ENCODE peak calls at places on chromosome 3, in nine cellular contexts. U is B cell, L is cardiac muscle cell, F is uterus, Y is H9, Q is fibroblast of the aortic adventitia, K is right lobe of liver, V is HCT116, I is neural crest cell. A is an unnamed sample.

GRCh38 chr3:157113832-157114505 is 46.0 kb downstream of the CCNL1 start:
- DNase-seq in L (no peak), V (no peak), Y (no peak), K (no peak), I (no peak), U (no peak), F (no peak), Q (no peak), A (no peak)

GRCh38 chr3:124217542-124217941 is 225.6 kb upstream of the ROPN1 start:
- DNase-seq in K (peak), Y (peak), L (peak), U (no peak), I (peak), V (peak), Q (peak), F (peak), A (peak)

GRCh38 chr3:94293793-94294195 is 230.9 kb downstream of the NSUN3 start:
- DNase-seq in L (no peak), V (no peak), Q (no peak), U (no peak), K (no peak), I (no peak), F (no peak), Y (no peak), A (no peak)

GRCh38 chr3:181358555-181358954 is 353.2 kb upstream of the SOX2 start:
- DNase-seq in F (no peak), Y (no peak), U (no peak), I (no peak), V (no peak), L (no peak), K (no peak), Q (no peak), A (no peak)

GRCh38 chr3:179196098-179196497 is 47.9 kb downstream of the PIK3CA start:
- DNase-seq in V (no peak), L (no peak), F (no peak), K (no peak), Y (no peak), Q (peak), I (no peak), U (peak), A (no peak)

GRCh38 chr3:40637891-40638290 is 113.1 kb downstream of the ZNF621 start:
- DNase-seq in Y (no peak), K (no peak), V (no peak), Q (no peak), U (no peak), F (no peak), I (no peak), L (no peak), A (no peak)

GRCh38 chr3:20096135-20096685 is 56.0 kb downstream of the KAT2B start:
- DNase-seq in I (no peak), V (no peak), Y (no peak), Q (peak), K (no peak), U (no peak), F (no peak), L (no peak), A (no peak)

GRCh38 chr3:176855901-176856486 is 341.3 kb downstream of the TBL1XR1 start:
- DNase-seq in L (no peak), K (no peak), U (no peak), Q (no peak), F (no peak), V (no peak), Y (no peak), I (no peak), A (no peak)

GRCh38 chr3:113079532-113079931 is 88.7 kb downstream of the GTPBP8 start:
- DNase-seq in U (no peak), K (no peak), L (no peak), V (no peak), F (no peak), I (no peak), Q (no peak), Y (no peak), A (no peak)

GRCh38 chr3:43784640-43785011 is 93.9 kb downstream of the ABHD5 start:
- DNase-seq in Q (no peak), F (no peak), V (no peak), K (no peak), I (no peak), L (no peak), U (no peak), Y (no peak), A (no peak)

GRCh38 chr3:13107661-13108060 is 34.4 kb upstream of the IQSEC1 start:
- DNase-seq in Q (no peak), U (no peak), Y (no peak), K (peak), L (no peak), F (no peak), V (no peak), I (no peak), A (no peak)

GRCh38 chr3:195094211-195094921 is 176.6 kb downstream of the XXYLT1 start:
- DNase-seq in U (peak), K (no peak), V (no peak), L (no peak), I (no peak), F (no peak), Q (no peak), Y (no peak), A (no peak)

GRCh38 chr3:46913644-46914043 is 36.1 kb downstream of the PTH1R start:
- DNase-seq in Y (no peak), I (no peak), Q (peak), F (peak), L (peak), V (no peak), U (no peak), K (no peak), A (no peak)

DNA sequence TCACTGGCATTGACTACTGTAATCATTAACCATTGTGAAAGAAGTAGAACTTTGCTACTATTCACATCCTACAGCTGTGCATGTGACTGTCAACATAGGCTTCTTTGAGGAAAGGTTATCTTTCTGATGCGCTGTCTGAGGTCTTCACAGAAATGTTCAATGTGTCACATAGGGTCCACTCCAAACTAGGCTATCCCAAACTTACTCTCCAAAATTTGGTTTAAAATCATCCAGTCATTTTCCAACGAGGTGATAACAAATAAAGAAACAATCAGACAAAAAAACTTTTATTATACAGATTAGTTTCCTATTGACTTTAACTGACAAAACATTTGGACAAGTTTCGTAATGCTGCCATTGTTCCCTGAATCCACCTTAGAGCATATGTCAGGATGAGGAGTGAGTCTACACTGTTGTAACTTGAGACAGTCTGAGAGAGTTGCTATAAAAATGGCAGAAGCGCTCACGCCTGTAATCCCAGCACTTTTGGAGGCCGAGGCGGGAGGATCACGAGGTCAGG is 511.6 kb downstream of the PLOD2 start:
- DNase-seq in Q (no peak), Y (no peak), U (no peak), L (no peak), F (no peak), K (no peak), I (no peak), V (no peak), A (no peak)
- TF ChIP-seq CTCF in Q (no peak), Y (no peak), U (no peak), L (no peak), F (no peak), K (no peak), I (no peak), V (no peak), A (no peak)

DNA sequence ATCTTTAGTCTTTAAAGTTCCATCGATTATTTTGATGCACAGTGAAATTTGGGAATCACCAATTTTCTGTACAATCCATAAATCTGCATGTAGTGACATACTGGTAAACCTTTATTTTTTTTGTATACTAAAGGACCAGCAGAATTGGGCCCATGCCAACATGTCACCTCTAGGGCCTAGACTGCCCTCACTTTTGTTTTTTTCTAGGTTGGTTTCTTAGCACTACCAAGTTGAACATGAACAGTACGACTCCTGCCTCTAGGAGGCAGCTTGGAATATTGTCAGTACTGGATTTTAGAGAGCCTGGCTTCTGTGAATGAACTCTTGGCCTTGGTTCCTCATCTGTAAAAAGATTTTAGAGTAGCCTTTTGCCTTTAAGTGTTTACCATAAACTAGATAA is 32.3 kb downstream of the NKIRAS1 start:
- DNase-seq in K (no peak), I (no peak), L (no peak), Q (no peak), U (no peak), Y (no peak), F (no peak), V (no peak), A (no peak)
- TF ChIP-seq CTCF in K (no peak), I (peak), L (peak), Q (peak), U (no peak), Y (peak), F (no peak), V (peak), A (no peak)

GRCh38 chr3:7630925-7631324 is 770.0 kb downstream of the GRM7 start:
- DNase-seq in Q (peak), L (peak), U (no peak), I (no peak), V (no peak), F (peak), K (peak), Y (no peak), A (peak)
- TF ChIP-seq CTCF in Q (no peak), L (peak), U (no peak), I (peak), V (no peak), F (no peak), K (no peak), Y (no peak), A (no peak)

DNA sequence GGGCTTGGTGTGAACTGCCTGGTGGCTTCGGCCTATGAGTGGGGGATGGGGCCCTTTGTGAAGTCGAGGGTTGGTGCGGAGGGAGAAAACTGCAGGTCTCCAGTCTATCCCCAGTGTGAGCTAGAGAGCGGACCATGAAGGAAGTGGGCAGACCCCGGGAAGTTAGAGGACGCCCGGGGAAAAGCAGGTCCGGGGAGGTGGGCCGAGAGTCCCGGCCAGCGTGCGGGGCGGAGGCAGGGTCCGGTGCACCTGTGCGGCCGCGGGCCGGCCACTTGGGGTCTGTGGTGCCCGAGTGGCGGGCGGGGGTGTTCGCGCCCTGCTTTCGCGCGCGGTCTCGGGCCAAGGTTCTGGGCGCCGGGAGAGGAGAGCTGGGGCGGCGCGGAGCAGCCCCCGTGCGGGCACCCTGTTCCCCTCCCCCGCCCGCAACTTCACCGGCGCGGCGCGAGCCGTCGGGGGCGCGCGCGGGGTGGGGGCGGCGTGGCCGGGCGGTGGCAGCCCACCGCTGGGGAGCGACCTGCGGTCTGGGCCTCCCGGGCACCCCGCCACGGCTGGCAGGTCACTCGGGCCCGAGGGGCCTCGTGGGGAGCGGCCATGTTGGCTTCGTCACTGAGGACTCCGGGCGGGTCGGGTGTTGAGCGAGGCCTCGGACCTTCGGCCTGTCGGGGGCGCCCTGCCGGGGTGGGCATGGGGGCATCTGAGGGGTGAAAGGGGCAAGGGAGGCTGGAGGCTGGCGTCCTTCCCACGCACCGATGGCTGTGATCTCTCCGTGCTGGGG is 4.8 kb downstream of the UBE2E1 start:
- DNase-seq in I (peak), Y (peak), Q (no peak), L (peak), K (peak), V (no peak), F (peak), U (peak), A (peak)
- TF ChIP-seq CTCF in I (peak), Y (peak), Q (peak), L (peak), K (peak), V (no peak), F (no peak), U (no peak), A (no peak)

DNA sequence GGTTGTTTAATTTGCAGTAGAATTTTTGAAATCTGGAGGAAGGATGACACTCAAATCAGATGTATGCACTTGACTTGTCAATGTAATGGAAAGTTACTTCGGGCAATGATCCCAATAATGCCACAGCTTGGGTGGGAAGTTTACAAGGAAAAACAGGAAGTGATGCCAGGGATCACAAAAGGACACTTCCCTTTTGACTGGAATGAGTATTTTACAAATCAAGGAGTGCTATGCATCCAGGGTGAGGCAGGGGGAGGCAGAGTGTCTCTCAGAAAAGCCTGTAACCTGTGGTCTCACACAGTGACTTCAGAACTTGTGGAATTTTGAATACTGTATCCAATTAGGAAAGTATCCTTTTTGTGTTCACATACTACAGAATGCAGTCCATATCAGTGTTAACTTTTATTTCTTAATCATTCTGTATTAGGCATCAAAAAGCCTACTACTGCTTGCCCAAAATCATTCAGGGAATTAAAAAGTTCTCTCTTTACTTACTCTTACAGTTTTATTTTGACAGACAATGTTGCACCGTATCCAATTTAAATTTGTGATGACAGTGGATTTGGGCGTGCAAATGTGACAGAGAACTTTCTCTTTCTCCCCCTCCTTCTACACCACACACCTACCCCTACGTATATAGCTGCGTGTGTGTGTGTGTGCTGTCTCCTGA is 445.1 kb downstream of the MECOM start:
- DNase-seq in V (peak), U (no peak), I (peak), L (peak), F (no peak), Q (peak), K (no peak), Y (peak), A (no peak)
- TF ChIP-seq CTCF in V (peak), U (no peak), I (peak), L (peak), F (peak), Q (peak), K (peak), Y (peak), A (peak)

GRCh38 chr3:50388021-50388719 is 28.8 kb upstream of the TMEM115 start:
- DNase-seq in F (no peak), I (no peak), K (no peak), U (no peak), Y (peak), Q (no peak), V (no peak), L (peak), A (no peak)
- TF ChIP-seq CTCF in F (no peak), I (peak), K (no peak), U (no peak), Y (peak), Q (no peak), V (peak), L (peak), A (peak)

DNA sequence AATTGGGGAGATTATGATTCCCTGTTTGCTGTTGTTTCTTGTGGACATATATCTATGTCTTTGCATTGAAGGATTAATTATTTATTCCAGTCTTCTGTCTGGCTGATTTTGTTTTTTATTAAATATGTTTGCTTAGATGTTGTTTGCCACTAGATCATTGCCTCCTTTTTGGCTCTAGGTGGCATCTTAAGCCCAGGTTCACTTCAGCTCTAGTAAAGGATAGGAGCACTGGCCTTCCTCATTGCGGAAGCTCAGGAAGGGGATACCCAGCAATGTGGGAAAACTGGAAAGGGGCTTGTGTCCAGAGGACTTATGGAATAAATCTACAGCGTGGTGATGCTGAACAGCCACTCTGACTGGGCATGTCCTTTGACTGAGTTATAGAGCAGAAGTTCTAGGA is 821.6 kb downstream of the PDCD6IP start:
- DNase-seq in U (no peak), Y (peak), F (no peak), V (no peak), Q (no peak), I (no peak), L (no peak), K (no peak), A (no peak)
- TF ChIP-seq CTCF in U (no peak), Y (peak), F (no peak), V (no peak), Q (no peak), I (no peak), L (no peak), K (no peak), A (no peak)